ENCODE peak calls at places on chromosomes 16 and 17, in ten cellular contexts. One of them, this sample, is unnamed.
A peak's percentile ranks its signal among the peaks of the same experiment; 100 is the strongest.

GRCh38 chr17:67139784-67140665 is 95.7 kb downstream of the CACNG1 start:
- DNase-seq in Peyer's patch: no peak
- DNase-seq in upper lobe of left lung: no peak
- DNase-seq in breast epithelium: no peak
- DNase-seq in A549: no peak
- DNase-seq in transverse colon: no peak
- DNase-seq in esophagus muscularis mucosa: no peak
- DNase-seq in IMR-90: peak; percentile 42
- DNase-seq in stomach: no peak
- DNase-seq in sigmoid colon: no peak
- DNase-seq in this sample: no peak

GRCh38 chr16:85628651-85629050 is 15.5 kb downstream of the GSE1 start:
- DNase-seq in stomach: no peak
- DNase-seq in upper lobe of left lung: no peak
- DNase-seq in esophagus muscularis mucosa: no peak
- DNase-seq in breast epithelium: no peak
- DNase-seq in A549: no peak
- DNase-seq in transverse colon: no peak
- DNase-seq in IMR-90: no peak
- DNase-seq in sigmoid colon: no peak
- DNase-seq in Peyer's patch: no peak
- DNase-seq in this sample: no peak

GRCh38 chr17:34067009-34067408 is 188.1 kb upstream of the CCL2 start:
- DNase-seq in stomach: no peak
- DNase-seq in IMR-90: no peak
- DNase-seq in sigmoid colon: no peak
- DNase-seq in A549: no peak
- DNase-seq in esophagus muscularis mucosa: no peak
- DNase-seq in breast epithelium: no peak
- DNase-seq in upper lobe of left lung: no peak
- DNase-seq in Peyer's patch: no peak
- DNase-seq in transverse colon: no peak
- DNase-seq in this sample: no peak

GRCh38 chr17:27984816-27985215 is 57.7 kb upstream of the NLK start:
- DNase-seq in sigmoid colon: no peak
- DNase-seq in breast epithelium: no peak
- DNase-seq in esophagus muscularis mucosa: no peak
- DNase-seq in transverse colon: no peak
- DNase-seq in IMR-90: no peak
- DNase-seq in Peyer's patch: no peak
- DNase-seq in upper lobe of left lung: no peak
- DNase-seq in stomach: no peak
- DNase-seq in A549: no peak
- DNase-seq in this sample: no peak

GRCh38 chr16:11691235-11691634 is 23.0 kb downstream of the SNN start:
- DNase-seq in A549: no peak
- DNase-seq in esophagus muscularis mucosa: no peak
- DNase-seq in Peyer's patch: no peak
- DNase-seq in transverse colon: no peak
- DNase-seq in stomach: no peak
- DNase-seq in IMR-90: no peak
- DNase-seq in breast epithelium: no peak
- DNase-seq in sigmoid colon: peak; percentile 7
- DNase-seq in upper lobe of left lung: no peak
- DNase-seq in this sample: no peak

GRCh38 chr17:45013021-45013997 is 38.1 kb downstream of the DCAKD start:
- DNase-seq in esophagus muscularis mucosa: no peak
- DNase-seq in sigmoid colon: peak; percentile 75
- DNase-seq in A549: no peak
- DNase-seq in upper lobe of left lung: no peak
- DNase-seq in stomach: no peak
- DNase-seq in transverse colon: no peak
- DNase-seq in breast epithelium: no peak
- DNase-seq in IMR-90: no peak
- DNase-seq in Peyer's patch: no peak
- DNase-seq in this sample: no peak

GRCh38 chr17:32558997-32559650 is 72.3 kb downstream of the CDK5R1 start:
- DNase-seq in sigmoid colon: no peak
- DNase-seq in upper lobe of left lung: no peak
- DNase-seq in transverse colon: no peak
- DNase-seq in A549: no peak
- DNase-seq in IMR-90: no peak
- DNase-seq in breast epithelium: no peak
- DNase-seq in Peyer's patch: no peak
- DNase-seq in stomach: no peak
- DNase-seq in esophagus muscularis mucosa: no peak
- DNase-seq in this sample: no peak

GRCh38 chr17:37299257-37299985 is 76.4 kb upstream of the C17orf78 start:
- DNase-seq in IMR-90: no peak
- DNase-seq in Peyer's patch: no peak
- DNase-seq in esophagus muscularis mucosa: no peak
- DNase-seq in sigmoid colon: no peak
- DNase-seq in upper lobe of left lung: no peak
- DNase-seq in stomach: no peak
- DNase-seq in A549: no peak
- DNase-seq in breast epithelium: no peak
- DNase-seq in transverse colon: no peak
- DNase-seq in this sample: no peak

GRCh38 chr16:27786221-27786848 is 236.4 kb downstream of the KATNIP start:
- DNase-seq in A549: no peak
- DNase-seq in breast epithelium: no peak
- DNase-seq in IMR-90: no peak
- DNase-seq in stomach: no peak
- DNase-seq in sigmoid colon: no peak
- DNase-seq in esophagus muscularis mucosa: no peak
- DNase-seq in transverse colon: no peak
- DNase-seq in Peyer's patch: no peak
- DNase-seq in upper lobe of left lung: no peak
- DNase-seq in this sample: no peak

GRCh38 chr17:45312477-45313418 is 4.1 kb downstream of the MAP3K14 start:
- DNase-seq in breast epithelium: no peak
- DNase-seq in Peyer's patch: no peak
- DNase-seq in esophagus muscularis mucosa: no peak
- DNase-seq in sigmoid colon: no peak
- DNase-seq in upper lobe of left lung: no peak
- DNase-seq in IMR-90: no peak
- DNase-seq in stomach: no peak
- DNase-seq in transverse colon: no peak
- DNase-seq in A549: no peak
- DNase-seq in this sample: no peak

GRCh38 chr17:65388911-65389310 is 172.5 kb downstream of the AXIN2 start:
- DNase-seq in IMR-90: no peak
- DNase-seq in Peyer's patch: no peak
- DNase-seq in breast epithelium: no peak
- DNase-seq in sigmoid colon: no peak
- DNase-seq in stomach: no peak
- DNase-seq in transverse colon: no peak
- DNase-seq in upper lobe of left lung: no peak
- DNase-seq in esophagus muscularis mucosa: no peak
- DNase-seq in A549: no peak
- DNase-seq in this sample: no peak

GRCh38 chr16:85027968-85028637 is 508 bp downstream of the KIAA0513 start:
- DNase-seq in IMR-90: no peak
- DNase-seq in upper lobe of left lung: no peak
- DNase-seq in stomach: no peak
- DNase-seq in transverse colon: peak; percentile 46
- DNase-seq in breast epithelium: no peak
- DNase-seq in esophagus muscularis mucosa: no peak
- DNase-seq in sigmoid colon: no peak
- DNase-seq in A549: no peak
- DNase-seq in Peyer's patch: peak; percentile 66
- DNase-seq in this sample: no peak

GRCh38 chr16:17404903-17405691 is 65.7 kb downstream of the XYLT1 start:
- DNase-seq in breast epithelium: peak; percentile 88
- DNase-seq in stomach: no peak
- DNase-seq in transverse colon: peak; percentile 49
- DNase-seq in IMR-90: peak; percentile 49
- DNase-seq in Peyer's patch: no peak
- DNase-seq in esophagus muscularis mucosa: peak; percentile 94
- DNase-seq in A549: no peak
- DNase-seq in upper lobe of left lung: peak; percentile 50
- DNase-seq in sigmoid colon: peak; percentile 97
- DNase-seq in this sample: peak; percentile 95

GRCh38 chr17:77200711-77201110 is 59.9 kb downstream of the SEC14L1 start:
- DNase-seq in upper lobe of left lung: peak; percentile 14
- DNase-seq in stomach: no peak
- DNase-seq in A549: no peak
- DNase-seq in transverse colon: no peak
- DNase-seq in IMR-90: no peak
- DNase-seq in sigmoid colon: no peak
- DNase-seq in esophagus muscularis mucosa: no peak
- DNase-seq in breast epithelium: no peak
- DNase-seq in Peyer's patch: no peak
- DNase-seq in this sample: no peak
- TF ChIP-seq CTCF in upper lobe of left lung: no peak
- TF ChIP-seq CTCF in stomach: no peak
- TF ChIP-seq CTCF in A549: no peak
- TF ChIP-seq CTCF in transverse colon: no peak
- TF ChIP-seq CTCF in IMR-90: no peak
- TF ChIP-seq CTCF in sigmoid colon: no peak
- TF ChIP-seq CTCF in esophagus muscularis mucosa: no peak
- TF ChIP-seq CTCF in breast epithelium: no peak
- TF ChIP-seq CTCF in Peyer's patch: no peak
- TF ChIP-seq CTCF in this sample: no peak

DNA sequence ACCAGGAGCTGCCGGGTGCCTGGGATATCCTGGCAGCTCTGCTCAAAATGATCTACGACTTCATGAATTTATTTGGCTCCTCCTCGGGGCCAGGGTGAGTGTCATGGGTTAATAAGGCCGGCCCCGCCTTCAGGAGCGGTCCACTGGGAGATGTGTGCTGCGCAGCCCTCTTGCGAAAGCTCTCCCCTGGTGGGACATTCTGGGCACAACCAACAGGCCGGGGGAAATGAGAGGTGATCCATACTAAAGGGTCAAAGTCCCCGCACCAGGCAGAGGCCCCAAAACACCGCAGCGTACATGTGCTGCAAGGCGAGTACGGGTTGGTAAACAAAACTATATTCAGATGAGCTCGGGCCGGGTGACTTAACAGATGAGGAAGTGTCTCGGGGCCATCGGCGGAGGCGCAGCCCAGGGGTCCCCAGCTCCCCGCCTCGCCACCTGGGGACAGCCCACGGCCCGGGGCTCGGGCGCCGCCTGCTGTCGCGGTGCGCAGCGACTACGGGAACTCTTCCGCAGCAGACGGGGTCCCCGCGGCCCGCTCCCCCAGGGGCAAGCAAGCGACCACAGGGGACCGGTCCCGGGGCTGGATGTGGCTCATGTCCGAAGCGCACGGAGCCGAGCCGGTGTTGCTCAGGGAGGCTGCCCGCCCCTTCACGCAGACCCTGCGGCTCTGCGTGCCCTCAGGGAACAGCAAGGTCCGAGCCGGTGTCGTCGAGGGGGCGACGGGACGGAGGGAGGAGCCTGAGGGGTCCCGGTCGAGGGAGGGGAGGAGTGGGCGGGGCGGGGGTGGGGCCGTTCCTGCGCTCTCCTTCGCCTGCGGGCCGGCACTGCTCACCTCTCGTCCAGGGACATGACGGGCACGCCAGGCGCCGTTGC is at the start of gene RAB37:
- DNase-seq in sigmoid colon: no peak
- DNase-seq in transverse colon: peak; percentile 59
- DNase-seq in stomach: peak; percentile 54
- DNase-seq in upper lobe of left lung: peak; percentile 69
- DNase-seq in A549: peak; percentile 87
- DNase-seq in Peyer's patch: peak; percentile 90
- DNase-seq in breast epithelium: no peak
- DNase-seq in esophagus muscularis mucosa: no peak
- DNase-seq in IMR-90: no peak
- DNase-seq in this sample: no peak
- H3K4me3 ChIP-seq in sigmoid colon: no peak within 1 kb of the TSS
- H3K4me3 ChIP-seq in transverse colon: peak within 1 kb of the TSS; percentile 12
- H3K4me3 ChIP-seq in stomach: peak within 1 kb of the TSS; percentile 56
- H3K4me3 ChIP-seq in upper lobe of left lung: peak within 1 kb of the TSS; percentile 51
- H3K4me3 ChIP-seq in A549: peak within 1 kb of the TSS; percentile 40
- H3K4me3 ChIP-seq in Peyer's patch: peak within 1 kb of the TSS; percentile 60
- H3K4me3 ChIP-seq in breast epithelium: peak within 1 kb of the TSS; percentile 62
- H3K4me3 ChIP-seq in esophagus muscularis mucosa: peak within 1 kb of the TSS; percentile 42
- H3K4me3 ChIP-seq in IMR-90: no peak within 1 kb of the TSS
- H3K4me3 ChIP-seq in this sample: no peak within 1 kb of the TSS

DNA sequence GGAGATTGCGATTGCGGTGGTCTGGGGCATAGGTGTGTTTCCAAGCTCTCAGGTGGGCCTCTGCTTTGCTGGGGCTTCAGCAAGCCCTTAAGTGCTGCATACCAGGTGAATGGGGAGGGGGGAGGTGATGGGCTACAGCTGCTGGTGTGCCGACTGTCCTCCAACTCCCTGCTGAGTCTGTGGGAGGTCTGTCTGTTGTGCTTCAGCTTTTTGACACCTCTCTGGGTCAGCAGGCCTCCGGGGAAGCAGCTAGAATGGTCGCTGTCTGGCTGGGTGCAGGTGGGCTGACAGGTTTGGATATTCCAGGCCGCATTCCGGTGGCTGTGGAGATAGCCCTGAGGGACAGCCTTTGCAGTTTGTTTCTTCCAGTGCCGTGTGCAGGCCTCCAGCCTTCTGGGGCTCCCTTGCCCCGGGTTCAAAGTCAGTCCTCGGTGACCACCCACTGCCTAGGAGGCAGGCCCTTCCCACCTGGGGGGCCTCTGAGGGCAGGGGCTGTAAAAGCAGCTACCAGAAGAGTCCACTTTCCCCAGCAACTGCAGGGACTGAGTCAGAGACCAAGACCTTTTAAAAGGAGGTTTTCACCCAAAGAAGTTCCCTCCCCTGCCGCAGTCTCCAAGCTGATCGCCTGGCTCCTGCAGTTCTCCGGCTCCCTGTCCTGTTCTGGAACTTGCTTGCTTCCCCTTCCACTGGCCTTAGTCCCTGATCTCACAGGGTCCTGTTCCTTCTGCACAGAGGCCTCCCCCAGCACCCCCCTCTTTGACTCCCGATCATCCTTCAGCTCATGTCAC is 2.0 kb upstream of the TTYH2 start:
- DNase-seq in IMR-90: no peak
- DNase-seq in breast epithelium: no peak
- DNase-seq in esophagus muscularis mucosa: no peak
- DNase-seq in transverse colon: no peak
- DNase-seq in A549: no peak
- DNase-seq in stomach: no peak
- DNase-seq in upper lobe of left lung: no peak
- DNase-seq in Peyer's patch: no peak
- DNase-seq in sigmoid colon: no peak
- DNase-seq in this sample: no peak
- TF ChIP-seq POLR2A in IMR-90: peak; percentile 14
- TF ChIP-seq POLR2A in breast epithelium: no peak
- TF ChIP-seq POLR2A in esophagus muscularis mucosa: no peak
- TF ChIP-seq POLR2A in transverse colon: no peak
- TF ChIP-seq POLR2A in A549: peak; percentile 0
- TF ChIP-seq POLR2A in stomach: no peak
- TF ChIP-seq POLR2A in upper lobe of left lung: no peak
- TF ChIP-seq POLR2A in Peyer's patch: no peak
- TF ChIP-seq POLR2A in sigmoid colon: no peak
- TF ChIP-seq POLR2A in this sample: no peak

DNA sequence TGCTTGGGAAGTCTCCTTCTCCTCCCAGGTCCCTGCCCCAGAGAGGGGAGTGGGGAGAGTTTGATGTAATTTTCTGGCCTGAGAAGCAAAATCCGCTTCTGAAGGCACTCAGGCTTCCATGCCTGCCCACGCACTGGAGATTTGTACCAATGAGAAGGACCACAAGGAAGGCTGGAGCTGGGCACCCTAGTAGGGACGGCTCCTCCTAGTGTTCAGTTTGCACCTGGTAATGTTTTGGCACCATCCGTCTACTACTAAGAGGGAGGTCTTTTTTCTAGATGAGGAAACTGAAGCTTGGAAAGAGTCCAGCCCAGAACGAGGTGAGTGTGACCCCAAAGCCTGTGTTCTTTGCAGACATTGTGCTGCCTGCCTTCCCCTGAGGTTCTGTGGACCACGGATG is 83.6 kb upstream of the NLRP1 start:
- DNase-seq in transverse colon: no peak
- DNase-seq in IMR-90: no peak
- DNase-seq in A549: no peak
- DNase-seq in esophagus muscularis mucosa: no peak
- DNase-seq in stomach: no peak
- DNase-seq in sigmoid colon: no peak
- DNase-seq in Peyer's patch: no peak
- DNase-seq in upper lobe of left lung: no peak
- DNase-seq in breast epithelium: no peak
- DNase-seq in this sample: no peak
- TF ChIP-seq CTCF in transverse colon: no peak
- TF ChIP-seq CTCF in IMR-90: no peak
- TF ChIP-seq CTCF in A549: no peak
- TF ChIP-seq CTCF in esophagus muscularis mucosa: no peak
- TF ChIP-seq CTCF in stomach: no peak
- TF ChIP-seq CTCF in sigmoid colon: no peak
- TF ChIP-seq CTCF in Peyer's patch: no peak
- TF ChIP-seq CTCF in upper lobe of left lung: no peak
- TF ChIP-seq CTCF in breast epithelium: no peak
- TF ChIP-seq CTCF in this sample: no peak

This sample was measured in lower leg skin.